ENCODE peak calls at places on chromosomes 4 and X, in five cellular contexts. Q is GM23338, E is esophagus muscularis mucosa, F is breast epithelium, Y is Panc1. X is an unnamed sample.

GRCh38 chrX:47218280-47218919 is at the start of gene CDK16:
- DNase-seq in Q (peak), E (peak), F (peak), Y (no peak), X (peak)

GRCh38 chr4:173763374-173763773 is 233.3 kb upstream of the HAND2 start:
- DNase-seq in Q (no peak), E (no peak), F (no peak), Y (no peak), X (no peak)

GRCh38 chr4:56655209-56655626 is 25.9 kb downstream of the HOPX start:
- DNase-seq in Q (peak), E (no peak), F (no peak), Y (no peak), X (no peak)

GRCh38 chrX:5726246-5726645 is 502.4 kb downstream of the NLGN4X start:
- DNase-seq in Q (no peak), E (no peak), F (no peak), Y (no peak), X (no peak)

GRCh38 chr4:172042714-172043114 is 229.5 kb downstream of the GALNTL6 start:
- DNase-seq in Q (no peak), E (no peak), F (no peak), Y (no peak), X (no peak)

GRCh38 chrX:139972113-139972512 is 6.8 kb upstream of the CXorf66 start:
- DNase-seq in Q (no peak), E (no peak), F (no peak), Y (no peak), X (no peak)

GRCh38 chrX:133045986-133046385 is 50.9 kb downstream of the USP26 start:
- DNase-seq in Q (peak), E (no peak), F (no peak), Y (no peak), X (no peak)

GRCh38 chr4:55795342-55795741 is 24.2 kb upstream of the EXOC1L start:
- DNase-seq in Q (no peak), E (no peak), F (no peak), Y (no peak), X (no peak)

GRCh38 chr4:108146819-108147218 is 21.9 kb downstream of the LEF1 start:
- DNase-seq in Q (peak), E (no peak), F (no peak), Y (no peak), X (no peak)

GRCh38 chr4:73871911-73872310 is 2.7 kb downstream of the CXCL1 start:
- DNase-seq in Q (no peak), E (no peak), F (no peak), Y (no peak), X (no peak)

GRCh38 chr4:47831026-47831689 is 6.7 kb downstream of the CORIN start:
- DNase-seq in Q (no peak), E (no peak), F (no peak), Y (no peak), X (no peak)

GRCh38 chrX:133640161-133641015 is 225.1 kb upstream of the GPC4 start:
- DNase-seq in Q (peak), E (no peak), F (no peak), Y (no peak), X (no peak)

GRCh38 chrX:12657881-12658280 is 133.3 kb upstream of the PRPS2 start:
- DNase-seq in Q (no peak), E (no peak), F (no peak), Y (no peak), X (no peak)

GRCh38 chr4:34037280-34037679 is 2207.0 kb downstream of the ARAP2 start:
- DNase-seq in Q (no peak), E (no peak), F (no peak), Y (no peak), X (no peak)

GRCh38 chrX:68428431-68428830 is 4.9 kb downstream of the OPHN1 start:
- DNase-seq in Q (no peak), E (no peak), F (no peak), Y (no peak), X (no peak)

GRCh38 chrX:110341189-110342035 is 17.2 kb upstream of the RTL9 start:
- DNase-seq in Q (no peak), E (no peak), F (no peak), Y (no peak), X (no peak)

GRCh38 chrX:20515841-20516461 is 249.2 kb upstream of the RPS6KA3 start:
- DNase-seq in Q (no peak), E (no peak), F (no peak), Y (peak), X (peak)

GRCh38 chrX:46627700-46628405 is 54.3 kb downstream of the CHST7 start:
- DNase-seq in Q (no peak), E (no peak), F (no peak), Y (no peak), X (no peak)

DNA sequence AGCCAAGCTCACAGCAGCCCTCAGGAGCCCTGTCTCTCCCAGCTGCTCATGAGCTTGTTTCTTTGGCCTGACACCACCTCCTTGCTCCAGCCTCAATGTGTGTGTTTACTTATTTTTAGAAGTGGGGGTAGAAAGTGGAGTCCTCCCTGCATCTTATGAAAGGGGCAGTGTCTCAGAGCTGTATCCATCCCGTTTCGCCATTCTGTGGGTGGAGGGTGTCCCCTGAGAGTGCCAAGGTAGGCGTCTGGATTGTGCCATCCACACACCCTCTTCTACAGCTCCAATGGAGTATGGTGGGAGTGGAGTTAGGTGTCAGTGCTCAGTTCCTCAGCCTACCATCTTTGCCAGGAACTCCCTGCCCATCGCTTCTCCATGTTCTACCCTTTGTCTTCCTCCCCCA is 8.3 kb downstream of the SPON2 start:
- DNase-seq in Q (no peak), E (peak), F (no peak), Y (no peak), X (no peak)
- TF ChIP-seq POLR2AphosphoS5 in Q (no peak), E (no peak), F (no peak), Y (no peak), X (no peak)

GRCh38 chr4:83109480-83110221 is 4.9 kb downstream of the PLAC8 start:
- DNase-seq in Q (peak), E (no peak), F (no peak), Y (no peak), X (peak)

GRCh38 chr4:83110970-83111369 is 3.6 kb downstream of the PLAC8 start:
- DNase-seq in Q (no peak), E (no peak), F (no peak), Y (no peak), X (no peak)

GRCh38 chr4:83108101-83108861 is 6.2 kb downstream of the PLAC8 start:
- DNase-seq in Q (peak), E (no peak), F (no peak), Y (no peak), X (no peak)

GRCh38 chr4:83112239-83112638 is 2.3 kb downstream of the PLAC8 start:
- DNase-seq in Q (no peak), E (no peak), F (no peak), Y (no peak), X (no peak)

GRCh38 chr4:83110222-83110945 is 4.1 kb downstream of the PLAC8 start:
- DNase-seq in Q (peak), E (peak), F (peak), Y (peak), X (peak)
- TF ChIP-seq POLR2AphosphoS5 in Q (peak), E (peak), F (no peak), Y (no peak), X (peak)

DNA sequence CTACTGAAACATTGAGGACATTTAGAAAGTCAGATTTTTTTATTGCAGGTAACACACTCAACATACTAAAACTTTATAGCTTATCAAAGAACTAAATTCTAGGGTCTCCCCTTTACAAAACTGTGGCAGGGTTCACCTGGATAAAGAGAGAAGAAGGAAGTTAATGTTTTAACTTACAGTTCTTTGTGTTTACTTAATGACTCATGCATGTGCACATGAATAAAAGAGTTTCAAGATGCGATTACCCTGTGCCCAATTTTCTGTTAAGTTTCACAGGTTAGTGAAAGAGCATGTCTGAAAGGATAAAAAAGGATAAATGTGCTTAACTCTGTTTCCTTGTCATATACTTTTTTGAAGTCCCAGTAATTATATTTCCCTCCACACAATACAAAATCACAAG is 16.8 kb downstream of the DCAF8L1 start:
- DNase-seq in Q (peak), E (no peak), F (no peak), Y (no peak), X (no peak)
- TF ChIP-seq POLR2AphosphoS5 in Q (no peak), E (no peak), F (no peak), Y (no peak), X (no peak)

DNA sequence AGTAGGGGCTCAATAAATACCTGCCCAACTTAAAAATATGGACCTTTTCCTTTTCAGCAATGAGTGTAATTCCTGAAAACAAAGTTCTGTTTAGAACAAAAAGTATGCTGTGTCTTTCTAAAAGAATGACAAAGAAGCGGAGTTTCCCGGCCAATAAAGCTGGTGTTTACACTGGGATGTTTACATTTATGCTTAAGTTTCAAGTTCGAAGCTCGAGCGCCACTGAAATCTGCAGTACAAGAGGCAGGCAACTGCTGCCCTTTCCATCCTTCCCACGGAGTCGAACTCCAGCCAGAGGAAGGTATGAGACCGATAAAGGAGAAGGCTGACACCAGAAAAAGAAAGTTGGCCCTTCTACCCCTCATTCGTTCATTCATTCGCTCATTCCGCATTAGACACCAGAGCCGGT is 1.0 kb upstream of the HTATSF1 start:
- DNase-seq in Q (no peak), E (no peak), F (no peak), Y (no peak), X (no peak)
- TF ChIP-seq POLR2AphosphoS5 in Q (no peak), E (no peak), F (no peak), Y (no peak), X (no peak)

DNA sequence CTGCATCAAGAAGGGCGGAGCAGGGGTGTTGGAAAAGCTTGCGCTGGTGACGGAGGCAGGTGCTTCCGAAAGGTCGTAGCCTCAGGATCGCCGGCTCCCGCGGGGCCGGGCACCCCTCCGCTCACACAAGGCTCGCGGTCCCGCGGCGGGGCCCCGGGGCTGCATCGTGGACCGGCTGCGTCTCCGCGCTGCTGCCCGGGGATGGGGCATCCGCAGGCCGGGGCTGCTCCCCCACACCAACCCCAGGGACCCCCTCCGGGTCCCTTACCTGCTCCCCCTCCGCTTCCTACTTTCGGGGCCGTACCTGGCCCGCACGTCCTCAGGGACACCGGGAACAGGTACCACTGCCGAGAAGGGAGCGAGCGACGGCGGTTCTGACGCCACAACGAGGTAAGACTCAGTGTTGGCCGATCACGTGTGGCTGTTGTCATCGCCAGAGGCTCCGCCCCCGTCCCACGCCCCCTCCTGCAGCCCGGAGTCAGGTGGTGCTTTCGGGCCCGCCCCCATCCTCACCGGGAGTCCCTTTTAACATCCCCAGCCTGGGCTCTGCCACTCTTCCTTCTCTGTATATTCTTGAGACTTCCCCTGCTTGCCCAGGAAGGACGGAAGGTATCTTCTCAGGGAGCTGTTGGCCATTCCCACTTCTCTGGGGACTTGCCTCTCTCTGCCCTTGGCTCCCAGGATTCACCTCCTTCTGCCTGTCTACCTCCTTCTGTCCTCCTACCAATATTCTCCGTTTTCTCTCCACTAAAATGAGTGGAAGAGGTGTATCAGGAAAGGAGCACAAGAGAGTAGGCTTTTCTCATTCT is at the start of gene BEX2:
- DNase-seq in Q (peak), E (no peak), F (peak), Y (peak), X (peak)
- TF ChIP-seq POLR2AphosphoS5 in Q (peak), E (peak), F (no peak), Y (no peak), X (peak)

GRCh38 chrX:153477039-153477438 is 6.7 kb upstream of the HAUS7 start:
- DNase-seq in Q (peak), E (no peak), F (no peak), Y (no peak), X (no peak)
- TF ChIP-seq POLR2AphosphoS5 in Q (no peak), E (no peak), F (no peak), Y (no peak), X (no peak)

DNA sequence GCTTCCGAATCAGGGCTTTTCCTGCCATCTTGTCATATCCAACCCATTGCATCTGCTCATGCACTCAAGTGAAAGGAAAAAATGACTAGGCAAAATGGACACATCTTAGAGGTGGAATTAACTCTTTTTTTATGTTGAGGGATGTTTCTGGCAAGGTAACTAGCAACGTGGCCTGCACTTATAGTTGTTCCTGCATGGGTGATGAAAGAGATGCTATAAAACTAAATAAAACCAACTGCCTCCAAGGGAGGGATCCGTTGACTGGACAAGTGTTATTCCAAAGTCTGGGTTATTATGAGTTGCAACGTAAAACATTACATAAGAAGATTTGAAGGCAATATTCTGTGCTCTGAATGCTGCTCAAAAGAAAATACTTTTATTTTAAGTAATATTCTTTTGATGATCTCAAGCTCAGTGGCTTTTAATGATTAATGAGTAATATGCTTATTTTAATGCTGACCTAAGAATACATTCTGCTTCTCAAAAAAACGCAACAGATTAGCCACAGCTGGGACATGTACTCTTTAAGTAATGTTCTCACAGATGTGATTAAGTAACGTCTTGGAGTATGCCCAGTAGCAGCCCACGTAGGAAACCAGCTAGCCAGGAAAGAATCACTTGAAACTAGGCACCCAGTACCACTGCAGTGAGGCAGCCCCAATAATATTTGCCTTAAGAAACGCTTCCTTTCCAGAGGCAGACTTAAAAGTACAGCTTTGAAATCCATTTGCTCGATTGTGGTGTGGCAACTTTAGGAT is 27.4 kb downstream of the KLF3 start:
- DNase-seq in Q (no peak), E (no peak), F (no peak), Y (no peak), X (no peak)
- TF ChIP-seq POLR2AphosphoS5 in Q (no peak), E (peak), F (no peak), Y (no peak), X (no peak)